ENCODE peak calls at places on chromosomes 7 and 10, in four cellular contexts. N, I, P and E are unnamed samples. For H3K4me1, the result is how much of the 10 kb centered on the place peaks cover.

GRCh38 chr10:36602374-36602773 is 523.0 kb upstream of the ANKRD30A start:
- DNase-seq in N (peak), I (no peak), P (no peak), E (no peak)

GRCh38 chr7:44709945-44710596 is 38.6 kb upstream of the ZMIZ2 start:
- DNase-seq in N (no peak), I (no peak), P (no peak), E (no peak)

GRCh38 chr10:60032723-60033122 is 126.4 kb upstream of the CCDC6 start:
- DNase-seq in N (peak), I (no peak), P (no peak), E (peak)

GRCh38 chr7:48337012-48337621 is 165.9 kb downstream of the ABCA13 start:
- DNase-seq in N (peak), I (no peak), P (peak), E (peak)

GRCh38 chr10:89032141-89032814 is 41.7 kb downstream of the FAS start:
- DNase-seq in N (peak), I (peak), P (peak), E (peak)

GRCh38 chr10:80477813-80478212 is 23.7 kb downstream of the TSPAN14 start:
- DNase-seq in N (peak), I (no peak), P (no peak), E (peak)

GRCh38 chr10:58328233-58328632 is 6.6 kb upstream of the UBE2D1 start:
- DNase-seq in N (no peak), I (no peak), P (no peak), E (no peak)

GRCh38 chr10:110379831-110380230 is 75.1 kb upstream of the SMNDC1 start:
- DNase-seq in N (no peak), I (no peak), P (no peak), E (no peak)

GRCh38 chr7:49580000-49580399 is 193.4 kb upstream of the VWC2 start:
- DNase-seq in N (no peak), I (peak), P (peak), E (peak)

GRCh38 chr7:7943951-7944350 is 24.6 kb upstream of the GLCCI1 start:
- DNase-seq in N (no peak), I (no peak), P (no peak), E (no peak)

GRCh38 chr7:71454981-71455380 is 323.0 kb downstream of the GALNT17 start:
- DNase-seq in N (no peak), I (no peak), P (no peak), E (no peak)

GRCh38 chr7:5492249-5493020 is 68.8 kb upstream of the TNRC18 start:
- DNase-seq in N (no peak), I (no peak), P (peak), E (peak)

GRCh38 chr10:27893320-27894014 is 105.4 kb downstream of the ODAD2 start:
- DNase-seq in N (peak), I (no peak), P (no peak), E (no peak)

GRCh38 chr7:12674861-12675260 is 12.6 kb upstream of the ARL4A start:
- DNase-seq in N (peak), I (no peak), P (peak), E (peak)

GRCh38 chr10:44888861-44889260 is 22.3 kb upstream of the TMEM72 start:
- DNase-seq in N (no peak), I (no peak), P (no peak), E (no peak)

GRCh38 chr7:481219-481930 is 38.3 kb downstream of the PDGFA start:
- DNase-seq in N (no peak), I (no peak), P (no peak), E (no peak)

GRCh38 chr7:114140561-114140960 is 221.8 kb upstream of the PPP1R3A start:
- DNase-seq in N (no peak), I (no peak), P (no peak), E (peak)

GRCh38 chr7:124162667-124163066 is 129.8 kb upstream of the TMEM229A start:
- DNase-seq in N (no peak), I (no peak), P (no peak), E (no peak)

GRCh38 chr7:50530771-50531170 is 34.4 kb downstream of the DDC start:
- DNase-seq in N (no peak), I (no peak), P (no peak), E (no peak)

GRCh38 chr10:11719496-11719895 is 22.7 kb upstream of the ECHDC3 start:
- DNase-seq in N (no peak), I (no peak), P (no peak), E (no peak)

GRCh38 chr10:50508315-50509051 is 115.3 kb downstream of the SGMS1 start:
- DNase-seq in N (no peak), I (no peak), P (no peak), E (no peak)

GRCh38 chr10:7406712-7407333 is 4.0 kb downstream of the SFMBT2 start:
- DNase-seq in N (no peak), I (no peak), P (no peak), E (peak)

GRCh38 chr10:75076387-75076786 is 35.1 kb upstream of the SAMD8 start:
- DNase-seq in N (no peak), I (no peak), P (peak), E (no peak)

GRCh38 chr7:25950488-25951413 is 201.2 kb upstream of the NFE2L3 start:
- DNase-seq in N (peak), I (peak), P (peak), E (peak)

GRCh38 chr7:22296916-22297315 is 60.0 kb downstream of the RAPGEF5 start:
- DNase-seq in N (no peak), I (no peak), P (no peak), E (no peak)

GRCh38 chr10:33441561-33441960 is 107.1 kb upstream of the NRP1 start:
- DNase-seq in N (no peak), I (no peak), P (no peak), E (no peak)
- H3K56ac ChIP-seq in N (no peak), I (no peak), P (no peak), E (no peak)

GRCh38 chr7:157462840-157463239 is 126.0 kb downstream of the DNAJB6 start:
- DNase-seq in N (no peak), I (no peak), P (no peak), E (no peak)
- H3K4me1 ChIP-seq in N (under half), I (under half), P (under half), E (under half)

GRCh38 chr10:104334561-104334960 is 3.7 kb downstream of the ITPRIP start:
- DNase-seq in N (no peak), I (no peak), P (no peak), E (no peak)
- H3K27ac ChIP-seq in N (no peak), I (no peak), P (no peak), E (no peak)

DNA sequence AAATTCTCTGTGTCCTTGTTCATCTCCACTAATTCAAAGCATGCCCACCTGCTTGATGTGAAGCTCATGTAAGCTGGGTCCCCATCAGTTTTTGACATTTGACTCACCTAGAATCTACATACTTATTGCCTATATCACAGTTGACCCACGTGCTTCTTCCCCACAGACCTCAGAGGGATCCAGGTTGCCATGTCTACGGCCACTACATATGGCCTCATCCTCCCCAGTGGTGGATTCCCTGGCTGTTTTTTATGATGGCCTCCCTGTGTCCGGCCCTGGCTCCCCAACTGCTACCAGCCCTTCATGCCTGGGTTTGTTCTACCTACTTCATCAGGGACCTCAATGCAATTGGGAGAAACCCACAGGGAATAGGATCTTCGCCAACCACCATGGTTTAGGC is 187.4 kb upstream of the GDF10 start:
- DNase-seq in N (no peak), I (no peak), P (no peak), E (no peak)
- H3K56ac ChIP-seq in N (no peak), I (no peak), P (no peak), E (no peak)

DNA sequence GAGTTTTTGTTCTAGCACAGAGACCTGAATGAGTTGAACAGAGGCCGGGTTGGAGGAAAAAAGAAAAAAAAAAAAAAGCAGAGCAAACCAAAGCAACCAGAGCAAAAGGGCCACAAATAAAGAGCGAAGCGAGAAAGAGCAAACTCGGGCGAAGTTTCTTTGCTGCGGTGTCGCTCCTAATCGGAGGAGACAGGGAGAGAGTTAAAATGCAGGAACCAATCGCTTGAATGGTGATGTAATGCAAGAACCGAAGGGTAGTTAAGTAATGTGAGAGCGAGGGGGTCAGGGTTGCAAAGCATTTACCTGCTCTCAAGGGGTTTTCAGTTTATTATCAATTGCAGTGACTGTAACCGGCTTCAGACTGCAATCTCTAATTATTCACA is 271.7 kb downstream of the TRIL start:
- DNase-seq in N (peak), I (no peak), P (peak), E (peak)
- H3K4me1 ChIP-seq in N (under half), I (under half), P (under half), E (under half)

DNA sequence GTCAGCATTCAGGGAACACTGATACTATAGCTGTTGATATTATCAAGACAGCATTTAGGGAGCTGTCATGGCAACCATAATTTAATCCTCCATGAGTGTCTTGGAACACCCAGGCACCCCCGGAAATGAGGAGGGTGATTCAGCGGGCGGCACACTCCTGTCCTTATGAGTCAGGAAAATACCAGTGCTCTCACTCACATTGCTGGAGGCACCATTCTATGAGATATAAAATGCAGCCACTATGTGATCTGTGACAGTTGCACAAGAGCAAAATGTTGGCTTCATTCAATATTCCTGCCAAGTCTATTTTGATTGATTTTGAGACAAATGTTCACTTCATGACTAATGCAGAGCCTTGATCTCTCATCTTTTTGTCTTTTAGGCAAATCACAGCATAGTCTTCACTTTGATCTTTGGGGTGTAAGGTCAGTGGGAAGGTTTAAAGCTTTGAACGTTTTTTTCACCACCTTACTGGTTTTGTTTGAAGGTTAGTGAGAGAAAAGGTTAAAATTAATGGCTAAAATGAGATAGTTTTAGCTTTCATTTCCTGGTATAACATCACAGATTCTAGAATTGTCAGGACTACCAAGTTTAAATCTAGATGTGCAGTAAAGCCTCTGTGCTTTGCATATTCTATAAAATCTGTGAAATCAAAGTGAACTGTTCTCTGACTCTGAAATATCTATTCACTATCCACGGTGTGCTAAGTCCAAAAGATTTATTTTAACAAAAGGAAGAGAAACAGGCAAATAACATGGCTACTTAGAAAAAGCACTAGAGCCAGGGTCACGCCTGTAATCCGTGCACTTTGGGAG is 12.4 kb upstream of the ARHGAP12 start:
- DNase-seq in N (peak), I (no peak), P (no peak), E (peak)
- H3K27ac ChIP-seq in N (no peak), I (no peak), P (no peak), E (no peak)

GRCh38 chr10:85847085-85847484 is 519.5 kb downstream of the GRID1 start:
- DNase-seq in N (no peak), I (no peak), P (no peak), E (no peak)
- H3K56ac ChIP-seq in N (no peak), I (no peak), P (no peak), E (no peak)

GRCh38 chr7:137983308-137984008 is 18.4 kb downstream of the CREB3L2 start:
- DNase-seq in N (no peak), I (no peak), P (no peak), E (no peak)
- H3K4me1 ChIP-seq in N (half or more), I (under half), P (under half), E (under half)